ENCODE peak calls at places on chromosomes 6 and 20, in ten cellular contexts. One of them, this sample, is unnamed.

GRCh38 chr6:91498576-91498975 is 911.7 kb upstream of the MAP3K7 start:
- DNase-seq in activated B cell treated with CpG ODN at 0.5 μM for 24 hours: no peak
- DNase-seq in heart right ventricle: no peak
- DNase-seq in HL-60: no peak
- DNase-seq in B cell: no peak
- DNase-seq in glutamatergic neuron: no peak
- DNase-seq in upper lobe of right lung: no peak
- DNase-seq in left ventricle myocardium inferior: no peak
- DNase-seq in HCT116: no peak
- DNase-seq in GM13977: no peak
- DNase-seq in this sample: no peak

GRCh38 chr6:92945799-92946198 is 473.6 kb downstream of the EPHA7 start:
- DNase-seq in activated B cell treated with CpG ODN at 0.5 μM for 24 hours: no peak
- DNase-seq in heart right ventricle: no peak
- DNase-seq in HL-60: no peak
- DNase-seq in B cell: no peak
- DNase-seq in glutamatergic neuron: no peak
- DNase-seq in upper lobe of right lung: no peak
- DNase-seq in left ventricle myocardium inferior: no peak
- DNase-seq in HCT116: no peak
- DNase-seq in GM13977: no peak
- DNase-seq in this sample: peak

GRCh38 chr20:44736170-44737021 is 9.3 kb upstream of the KCNK15 start:
- DNase-seq in activated B cell treated with CpG ODN at 0.5 μM for 24 hours: no peak
- DNase-seq in heart right ventricle: peak
- DNase-seq in HL-60: peak
- DNase-seq in B cell: no peak
- DNase-seq in glutamatergic neuron: peak
- DNase-seq in upper lobe of right lung: no peak
- DNase-seq in left ventricle myocardium inferior: no peak
- DNase-seq in HCT116: peak
- DNase-seq in GM13977: no peak
- DNase-seq in this sample: no peak

GRCh38 chr6:137975058-137975940 is 108.2 kb downstream of the TNFAIP3 start:
- DNase-seq in activated B cell treated with CpG ODN at 0.5 μM for 24 hours: no peak
- DNase-seq in heart right ventricle: no peak
- DNase-seq in HL-60: peak
- DNase-seq in B cell: no peak
- DNase-seq in glutamatergic neuron: no peak
- DNase-seq in upper lobe of right lung: no peak
- DNase-seq in left ventricle myocardium inferior: no peak
- DNase-seq in HCT116: peak
- DNase-seq in GM13977: peak
- DNase-seq in this sample: no peak

GRCh38 chr20:12156252-12156651 is 238.6 kb downstream of the BTBD3 start:
- DNase-seq in activated B cell treated with CpG ODN at 0.5 μM for 24 hours: no peak
- DNase-seq in heart right ventricle: no peak
- DNase-seq in HL-60: no peak
- DNase-seq in B cell: no peak
- DNase-seq in glutamatergic neuron: no peak
- DNase-seq in upper lobe of right lung: no peak
- DNase-seq in left ventricle myocardium inferior: no peak
- DNase-seq in HCT116: no peak
- DNase-seq in GM13977: no peak
- DNase-seq in this sample: no peak

GRCh38 chr6:27238010-27238983 is 9.2 kb upstream of the PRSS16 start:
- DNase-seq in activated B cell treated with CpG ODN at 0.5 μM for 24 hours: no peak
- DNase-seq in heart right ventricle: no peak
- DNase-seq in HL-60: no peak
- DNase-seq in B cell: no peak
- DNase-seq in glutamatergic neuron: peak
- DNase-seq in upper lobe of right lung: no peak
- DNase-seq in left ventricle myocardium inferior: no peak
- DNase-seq in HCT116: no peak
- DNase-seq in GM13977: no peak
- DNase-seq in this sample: no peak

GRCh38 chr20:52083627-52084232 is 107.8 kb downstream of the ZFP64 start:
- DNase-seq in activated B cell treated with CpG ODN at 0.5 μM for 24 hours: no peak
- DNase-seq in heart right ventricle: peak
- DNase-seq in HL-60: no peak
- DNase-seq in B cell: no peak
- DNase-seq in glutamatergic neuron: peak
- DNase-seq in upper lobe of right lung: no peak
- DNase-seq in left ventricle myocardium inferior: no peak
- DNase-seq in HCT116: peak
- DNase-seq in GM13977: peak
- DNase-seq in this sample: peak

GRCh38 chr6:113634352-113635163 is 222.6 kb upstream of the MARCKS start:
- DNase-seq in activated B cell treated with CpG ODN at 0.5 μM for 24 hours: no peak
- DNase-seq in heart right ventricle: no peak
- DNase-seq in HL-60: no peak
- DNase-seq in B cell: no peak
- DNase-seq in glutamatergic neuron: no peak
- DNase-seq in upper lobe of right lung: no peak
- DNase-seq in left ventricle myocardium inferior: no peak
- DNase-seq in HCT116: no peak
- DNase-seq in GM13977: no peak
- DNase-seq in this sample: no peak

GRCh38 chr20:51697119-51697826 is 70.9 kb downstream of the ATP9A start:
- DNase-seq in activated B cell treated with CpG ODN at 0.5 μM for 24 hours: no peak
- DNase-seq in heart right ventricle: no peak
- DNase-seq in HL-60: no peak
- DNase-seq in B cell: no peak
- DNase-seq in glutamatergic neuron: no peak
- DNase-seq in upper lobe of right lung: no peak
- DNase-seq in left ventricle myocardium inferior: no peak
- DNase-seq in HCT116: no peak
- DNase-seq in GM13977: no peak
- DNase-seq in this sample: no peak

GRCh38 chr20:63572788-63573738 is 976 bp downstream of the HELZ2 start:
- DNase-seq in activated B cell treated with CpG ODN at 0.5 μM for 24 hours: no peak
- DNase-seq in heart right ventricle: no peak
- DNase-seq in HL-60: no peak
- DNase-seq in B cell: no peak
- DNase-seq in glutamatergic neuron: peak
- DNase-seq in upper lobe of right lung: no peak
- DNase-seq in left ventricle myocardium inferior: no peak
- DNase-seq in HCT116: no peak
- DNase-seq in GM13977: no peak
- DNase-seq in this sample: no peak

GRCh38 chr20:2142649-2143048 is 41.0 kb downstream of the STK35 start:
- DNase-seq in activated B cell treated with CpG ODN at 0.5 μM for 24 hours: no peak
- DNase-seq in heart right ventricle: peak
- DNase-seq in HL-60: no peak
- DNase-seq in B cell: no peak
- DNase-seq in glutamatergic neuron: no peak
- DNase-seq in upper lobe of right lung: no peak
- DNase-seq in left ventricle myocardium inferior: peak
- DNase-seq in HCT116: no peak
- DNase-seq in GM13977: no peak
- DNase-seq in this sample: no peak

GRCh38 chr6:52046456-52046855 is 41.0 kb downstream of the PKHD1 start:
- DNase-seq in activated B cell treated with CpG ODN at 0.5 μM for 24 hours: no peak
- DNase-seq in heart right ventricle: no peak
- DNase-seq in HL-60: no peak
- DNase-seq in B cell: no peak
- DNase-seq in glutamatergic neuron: no peak
- DNase-seq in upper lobe of right lung: no peak
- DNase-seq in left ventricle myocardium inferior: no peak
- DNase-seq in HCT116: no peak
- DNase-seq in GM13977: no peak
- DNase-seq in this sample: no peak

GRCh38 chr20:5364997-5365597 is 48.3 kb upstream of the PROKR2 start:
- DNase-seq in activated B cell treated with CpG ODN at 0.5 μM for 24 hours: no peak
- DNase-seq in heart right ventricle: no peak
- DNase-seq in HL-60: no peak
- DNase-seq in B cell: no peak
- DNase-seq in glutamatergic neuron: no peak
- DNase-seq in upper lobe of right lung: no peak
- DNase-seq in left ventricle myocardium inferior: no peak
- DNase-seq in HCT116: no peak
- DNase-seq in GM13977: no peak
- DNase-seq in this sample: no peak

GRCh38 chr20:38864662-38865061 is 59.2 kb downstream of the PPP1R16B start:
- DNase-seq in activated B cell treated with CpG ODN at 0.5 μM for 24 hours: no peak
- DNase-seq in heart right ventricle: no peak
- DNase-seq in HL-60: no peak
- DNase-seq in B cell: no peak
- DNase-seq in glutamatergic neuron: no peak
- DNase-seq in upper lobe of right lung: no peak
- DNase-seq in left ventricle myocardium inferior: no peak
- DNase-seq in HCT116: no peak
- DNase-seq in GM13977: no peak
- DNase-seq in this sample: no peak

GRCh38 chr20:9235518-9235917 is 166.6 kb downstream of the PLCB4 start:
- DNase-seq in activated B cell treated with CpG ODN at 0.5 μM for 24 hours: no peak
- DNase-seq in heart right ventricle: no peak
- DNase-seq in HL-60: no peak
- DNase-seq in B cell: no peak
- DNase-seq in glutamatergic neuron: no peak
- DNase-seq in upper lobe of right lung: no peak
- DNase-seq in left ventricle myocardium inferior: no peak
- DNase-seq in HCT116: no peak
- DNase-seq in GM13977: no peak
- DNase-seq in this sample: no peak

GRCh38 chr20:36732456-36732855 is 13.4 kb downstream of the NDRG3 start:
- DNase-seq in activated B cell treated with CpG ODN at 0.5 μM for 24 hours: no peak
- DNase-seq in heart right ventricle: no peak
- DNase-seq in HL-60: no peak
- DNase-seq in B cell: no peak
- DNase-seq in glutamatergic neuron: no peak
- DNase-seq in upper lobe of right lung: no peak
- DNase-seq in left ventricle myocardium inferior: no peak
- DNase-seq in HCT116: no peak
- DNase-seq in GM13977: no peak
- DNase-seq in this sample: no peak

GRCh38 chr20:36726168-36726567 is 19.7 kb downstream of the NDRG3 start:
- DNase-seq in activated B cell treated with CpG ODN at 0.5 μM for 24 hours: no peak
- DNase-seq in heart right ventricle: no peak
- DNase-seq in HL-60: no peak
- DNase-seq in B cell: no peak
- DNase-seq in glutamatergic neuron: no peak
- DNase-seq in upper lobe of right lung: no peak
- DNase-seq in left ventricle myocardium inferior: no peak
- DNase-seq in HCT116: no peak
- DNase-seq in GM13977: no peak
- DNase-seq in this sample: no peak

GRCh38 chr20:36728986-36729385 is 16.9 kb downstream of the NDRG3 start:
- DNase-seq in activated B cell treated with CpG ODN at 0.5 μM for 24 hours: no peak
- DNase-seq in heart right ventricle: no peak
- DNase-seq in HL-60: no peak
- DNase-seq in B cell: no peak
- DNase-seq in glutamatergic neuron: no peak
- DNase-seq in upper lobe of right lung: no peak
- DNase-seq in left ventricle myocardium inferior: no peak
- DNase-seq in HCT116: no peak
- DNase-seq in GM13977: peak
- DNase-seq in this sample: no peak
- TF ChIP-seq CTCF in activated B cell treated with CpG ODN at 0.5 μM for 24 hours: no peak
- TF ChIP-seq CTCF in heart right ventricle: no peak
- TF ChIP-seq CTCF in HL-60: no peak
- TF ChIP-seq CTCF in B cell: no peak
- TF ChIP-seq CTCF in glutamatergic neuron: no peak
- TF ChIP-seq CTCF in upper lobe of right lung: no peak
- TF ChIP-seq CTCF in left ventricle myocardium inferior: no peak
- TF ChIP-seq CTCF in HCT116: peak
- TF ChIP-seq CTCF in GM13977: peak
- TF ChIP-seq CTCF in this sample: no peak

GRCh38 chr6:90271831-90272230 is 24.8 kb downstream of the BACH2 start:
- DNase-seq in activated B cell treated with CpG ODN at 0.5 μM for 24 hours: no peak
- DNase-seq in heart right ventricle: no peak
- DNase-seq in HL-60: no peak
- DNase-seq in B cell: no peak
- DNase-seq in glutamatergic neuron: no peak
- DNase-seq in upper lobe of right lung: no peak
- DNase-seq in left ventricle myocardium inferior: no peak
- DNase-seq in HCT116: no peak
- DNase-seq in GM13977: no peak
- DNase-seq in this sample: no peak
- TF ChIP-seq CTCF in activated B cell treated with CpG ODN at 0.5 μM for 24 hours: no peak
- TF ChIP-seq CTCF in heart right ventricle: no peak
- TF ChIP-seq CTCF in HL-60: no peak
- TF ChIP-seq CTCF in B cell: no peak
- TF ChIP-seq CTCF in glutamatergic neuron: no peak
- TF ChIP-seq CTCF in upper lobe of right lung: no peak
- TF ChIP-seq CTCF in left ventricle myocardium inferior: no peak
- TF ChIP-seq CTCF in HCT116: no peak
- TF ChIP-seq CTCF in GM13977: no peak
- TF ChIP-seq CTCF in this sample: no peak

GRCh38 chr20:24837721-24838456 is 111.2 kb upstream of the CST7 start:
- DNase-seq in activated B cell treated with CpG ODN at 0.5 μM for 24 hours: no peak
- DNase-seq in heart right ventricle: no peak
- DNase-seq in HL-60: no peak
- DNase-seq in B cell: no peak
- DNase-seq in glutamatergic neuron: no peak
- DNase-seq in upper lobe of right lung: no peak
- DNase-seq in left ventricle myocardium inferior: no peak
- DNase-seq in HCT116: no peak
- DNase-seq in GM13977: no peak
- DNase-seq in this sample: no peak
- TF ChIP-seq CTCF in activated B cell treated with CpG ODN at 0.5 μM for 24 hours: no peak
- TF ChIP-seq CTCF in heart right ventricle: no peak
- TF ChIP-seq CTCF in HL-60: no peak
- TF ChIP-seq CTCF in B cell: no peak
- TF ChIP-seq CTCF in glutamatergic neuron: no peak
- TF ChIP-seq CTCF in upper lobe of right lung: no peak
- TF ChIP-seq CTCF in left ventricle myocardium inferior: no peak
- TF ChIP-seq CTCF in HCT116: no peak
- TF ChIP-seq CTCF in GM13977: no peak
- TF ChIP-seq CTCF in this sample: no peak

DNA sequence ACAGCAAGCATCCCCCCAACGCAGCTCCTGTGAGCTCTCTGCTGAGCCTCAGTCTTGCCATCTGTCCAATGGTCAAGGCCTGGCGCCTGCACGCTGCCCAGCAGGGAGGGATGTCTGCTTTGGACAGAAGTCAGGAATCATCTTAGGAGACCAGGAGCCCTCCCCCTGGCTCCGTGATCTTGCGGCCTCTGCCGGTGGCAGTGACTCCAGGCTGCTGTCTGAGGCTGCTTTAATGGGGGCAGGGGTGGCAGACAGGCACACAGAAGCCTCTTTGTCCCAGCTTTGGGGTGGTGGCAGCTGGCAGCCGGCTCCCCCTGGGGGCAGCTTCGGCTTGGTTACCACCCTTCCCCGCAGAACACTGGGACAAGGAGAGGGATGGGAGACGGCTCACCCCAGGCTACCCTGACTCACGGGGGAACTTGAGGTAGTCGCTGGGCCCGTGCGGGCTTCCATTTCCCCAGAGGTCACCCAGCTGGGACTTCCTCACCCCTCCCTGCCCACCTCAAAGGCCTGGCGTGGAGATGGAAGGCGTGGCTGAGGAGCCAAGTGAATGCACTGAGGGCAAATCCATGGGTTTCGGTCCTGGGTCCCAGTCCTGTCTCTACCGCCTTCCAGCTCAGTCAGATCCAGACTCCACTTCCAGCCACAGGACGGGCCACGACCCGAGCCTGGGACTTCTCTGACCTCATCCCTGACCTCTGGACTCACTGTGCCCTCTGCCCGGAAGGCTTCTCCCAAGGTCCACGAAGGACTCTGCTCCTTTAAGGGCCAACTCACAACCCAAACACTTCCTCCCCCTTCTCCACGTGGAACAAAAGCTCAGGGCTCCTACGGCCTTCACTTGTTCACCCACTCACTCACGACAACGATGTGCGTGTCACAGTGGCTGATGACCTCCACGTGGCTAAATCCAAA is 14.8 kb downstream of the PEDS1 start:
- DNase-seq in activated B cell treated with CpG ODN at 0.5 μM for 24 hours: no peak
- DNase-seq in heart right ventricle: no peak
- DNase-seq in HL-60: no peak
- DNase-seq in B cell: no peak
- DNase-seq in glutamatergic neuron: no peak
- DNase-seq in upper lobe of right lung: no peak
- DNase-seq in left ventricle myocardium inferior: no peak
- DNase-seq in HCT116: no peak
- DNase-seq in GM13977: no peak
- DNase-seq in this sample: no peak
- TF ChIP-seq CTCF in activated B cell treated with CpG ODN at 0.5 μM for 24 hours: no peak
- TF ChIP-seq CTCF in heart right ventricle: no peak
- TF ChIP-seq CTCF in HL-60: no peak
- TF ChIP-seq CTCF in B cell: no peak
- TF ChIP-seq CTCF in glutamatergic neuron: no peak
- TF ChIP-seq CTCF in upper lobe of right lung: no peak
- TF ChIP-seq CTCF in left ventricle myocardium inferior: peak
- TF ChIP-seq CTCF in HCT116: peak
- TF ChIP-seq CTCF in GM13977: no peak
- TF ChIP-seq CTCF in this sample: no peak

This sample was measured in Panc1.